ENCODE peak calls at places on chromosomes 6 and 20, in five cellular contexts. One of them, this sample, is unnamed.
A peak's percentile ranks its signal among the peaks of the same experiment; 100 is the strongest.

GRCh38 chr6:163355471-163355991 is 59.0 kb upstream of the QKI start:
- DNase-seq in tibial nerve: peak; percentile 27
- DNase-seq in DND-41: no peak
- DNase-seq in IMR-90: peak; percentile 67
- DNase-seq in A549: no peak
- DNase-seq in this sample: no peak

GRCh38 chr20:36866164-36866563 is 9.8 kb upstream of the TLDC2 start:
- DNase-seq in tibial nerve: no peak
- DNase-seq in DND-41: no peak
- DNase-seq in IMR-90: no peak
- DNase-seq in A549: no peak
- DNase-seq in this sample: no peak

GRCh38 chr6:67184405-67184804 is 1450.7 kb upstream of the ADGRB3 start:
- DNase-seq in DND-41: no peak
- DNase-seq in tibial nerve: no peak
- DNase-seq in IMR-90: no peak
- DNase-seq in A549: no peak
- DNase-seq in this sample: no peak

GRCh38 chr6:165321555-165322145 is 12.2 kb upstream of the C6orf118 start:
- DNase-seq in tibial nerve: no peak
- DNase-seq in A549: no peak
- DNase-seq in DND-41: no peak
- DNase-seq in IMR-90: no peak
- DNase-seq in this sample: no peak

GRCh38 chr20:44703183-44703925 is 11.8 kb upstream of the CCN5 start:
- DNase-seq in A549: no peak
- DNase-seq in tibial nerve: no peak
- DNase-seq in IMR-90: no peak
- DNase-seq in DND-41: no peak
- DNase-seq in this sample: no peak

GRCh38 chr20:46077642-46078305 is 12.0 kb downstream of the NCOA5 start:
- DNase-seq in DND-41: no peak
- DNase-seq in A549: no peak
- DNase-seq in IMR-90: no peak
- DNase-seq in tibial nerve: no peak
- DNase-seq in this sample: no peak

GRCh38 chr6:137025786-137026730 is 18.7 kb downstream of the IL20RA start:
- DNase-seq in tibial nerve: no peak
- DNase-seq in A549: no peak
- DNase-seq in IMR-90: no peak
- DNase-seq in DND-41: no peak
- DNase-seq in this sample: no peak

GRCh38 chr20:35952480-35953410 is 1.6 kb downstream of the SCAND1 start:
- DNase-seq in DND-41: no peak
- DNase-seq in tibial nerve: no peak
- DNase-seq in IMR-90: peak; percentile 66
- DNase-seq in A549: peak; percentile 35
- DNase-seq in this sample: peak; percentile 37

GRCh38 chr20:4183361-4183760 is 168.0 kb upstream of the RNF24 start:
- DNase-seq in tibial nerve: no peak
- DNase-seq in DND-41: no peak
- DNase-seq in A549: no peak
- DNase-seq in IMR-90: no peak
- DNase-seq in this sample: no peak

GRCh38 chr6:148203970-148204369 is 138.7 kb upstream of the SASH1 start:
- DNase-seq in tibial nerve: no peak
- DNase-seq in DND-41: peak; percentile 93
- DNase-seq in IMR-90: peak; percentile 90
- DNase-seq in A549: no peak
- DNase-seq in this sample: peak; percentile 72

DNA sequence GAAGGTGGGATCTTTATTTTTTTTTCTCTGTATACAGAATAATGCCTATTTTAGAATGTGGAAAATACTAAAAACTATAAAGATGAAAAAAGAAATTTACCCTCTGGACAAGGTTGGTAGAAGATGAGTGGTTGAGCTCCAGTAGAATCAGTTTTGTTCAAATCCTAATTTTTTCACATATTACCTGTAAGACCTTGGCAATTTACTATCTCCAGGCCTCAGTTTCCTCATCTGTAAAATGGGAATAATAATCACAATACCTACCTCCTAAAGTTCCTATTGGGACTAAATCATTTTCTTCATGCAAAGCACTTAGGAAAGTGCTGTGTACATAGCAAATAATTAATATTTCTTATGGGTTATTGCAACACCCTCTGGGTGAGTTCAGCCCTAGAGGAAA is 28.4 kb downstream of the DAAM2 start:
- DNase-seq in tibial nerve: no peak
- DNase-seq in A549: no peak
- DNase-seq in IMR-90: no peak
- DNase-seq in DND-41: no peak
- DNase-seq in this sample: no peak
- H3K4me1 ChIP-seq in tibial nerve: peaks cover 97% of the 10 kb centered on the region
- H3K4me1 ChIP-seq in A549: no peaks in the 10 kb centered on the region
- H3K4me1 ChIP-seq in IMR-90: peaks cover 34% of the 10 kb centered on the region
- H3K4me1 ChIP-seq in DND-41: no peaks in the 10 kb centered on the region
- H3K4me1 ChIP-seq in this sample: peaks cover 18% of the 10 kb centered on the region

GRCh38 chr20:33784225-33784624 is 26.9 kb upstream of the CHMP4B start:
- DNase-seq in DND-41: no peak
- DNase-seq in IMR-90: no peak
- DNase-seq in tibial nerve: no peak
- DNase-seq in A549: no peak
- DNase-seq in this sample: no peak

GRCh38 chr20:33781133-33781532 is 30.0 kb upstream of the CHMP4B start:
- DNase-seq in DND-41: no peak
- DNase-seq in tibial nerve: no peak
- DNase-seq in A549: no peak
- DNase-seq in IMR-90: no peak
- DNase-seq in this sample: peak; percentile 27

GRCh38 chr20:33781945-33782344 is 29.2 kb upstream of the CHMP4B start:
- DNase-seq in A549: no peak
- DNase-seq in DND-41: no peak
- DNase-seq in tibial nerve: no peak
- DNase-seq in IMR-90: no peak
- DNase-seq in this sample: no peak

GRCh38 chr20:33783818-33784217 is 27.3 kb upstream of the CHMP4B start:
- DNase-seq in A549: no peak
- DNase-seq in IMR-90: no peak
- DNase-seq in tibial nerve: no peak
- DNase-seq in DND-41: no peak
- DNase-seq in this sample: no peak

GRCh38 chr20:33783256-33783655 is 27.9 kb upstream of the CHMP4B start:
- DNase-seq in IMR-90: no peak
- DNase-seq in DND-41: no peak
- DNase-seq in tibial nerve: no peak
- DNase-seq in A549: no peak
- DNase-seq in this sample: no peak
- H3K4me1 ChIP-seq in IMR-90: no peaks in the 10 kb centered on the region
- H3K4me1 ChIP-seq in DND-41: peaks cover 3% of the 10 kb centered on the region
- H3K4me1 ChIP-seq in tibial nerve: no peaks in the 10 kb centered on the region
- H3K4me1 ChIP-seq in A549: peaks cover 8% of the 10 kb centered on the region
- H3K4me1 ChIP-seq in this sample: peaks cover 51% of the 10 kb centered on the region

GRCh38 chr6:35581633-35582032 is 68.9 kb upstream of the TULP1 start:
- DNase-seq in IMR-90: peak; percentile 26
- DNase-seq in A549: no peak
- DNase-seq in DND-41: no peak
- DNase-seq in tibial nerve: no peak
- DNase-seq in this sample: peak; percentile 11
- H3K4me1 ChIP-seq in IMR-90: no peaks in the 10 kb centered on the region
- H3K4me1 ChIP-seq in A549: no peaks in the 10 kb centered on the region
- H3K4me1 ChIP-seq in DND-41: no peaks in the 10 kb centered on the region
- H3K4me1 ChIP-seq in tibial nerve: peaks cover 48% of the 10 kb centered on the region
- H3K4me1 ChIP-seq in this sample: peaks cover 4% of the 10 kb centered on the region

GRCh38 chr6:24918641-24919403 is 16.9 kb downstream of the RIPOR2 start:
- DNase-seq in IMR-90: no peak
- DNase-seq in A549: no peak
- DNase-seq in tibial nerve: no peak
- DNase-seq in DND-41: peak; percentile 67
- DNase-seq in this sample: peak; percentile 65
- H3K4me1 ChIP-seq in IMR-90: peaks cover 16% of the 10 kb centered on the region
- H3K4me1 ChIP-seq in A549: no peaks in the 10 kb centered on the region
- H3K4me1 ChIP-seq in tibial nerve: peaks cover 10% of the 10 kb centered on the region
- H3K4me1 ChIP-seq in DND-41: peaks cover 57% of the 10 kb centered on the region
- H3K4me1 ChIP-seq in this sample: peaks cover 62% of the 10 kb centered on the region